ENCODE peak calls at places on chromosomes 5 and 9, in eight cellular contexts. J is BE2C; V is CD8-positive, alpha-beta T cell; P is fibroblast of mammary gland; K is WERI-Rb-1; X is cardiac muscle cell; M is body of pancreas; R is pancreas. I is an unnamed sample.

GRCh38 chr9:126373241-126373640 is 46.6 kb downstream of the MVB12B start:
- DNase-seq in K (no peak), V (no peak), P (no peak), R (no peak), J (no peak), X (no peak), M (no peak), I (no peak)

GRCh38 chr9:118209343-118209742 is 505.1 kb downstream of the TLR4 start:
- DNase-seq in M (no peak), V (no peak), R (no peak), K (no peak), P (no peak), J (no peak), X (no peak), I (no peak)

GRCh38 chr5:149203896-149204544 is 62.7 kb downstream of the ABLIM3 start:
- DNase-seq in X (no peak), J (no peak), V (no peak), P (peak), K (no peak), R (no peak), M (no peak), I (peak)

GRCh38 chr5:33074548-33074947 is 363.4 kb downstream of the NPR3 start:
- DNase-seq in X (peak), M (no peak), R (no peak), V (no peak), K (no peak), J (no peak), P (peak), I (no peak)

GRCh38 chr9:4686112-4686511 is 6.7 kb downstream of the CDC37L1 start:
- DNase-seq in R (no peak), V (no peak), J (no peak), M (no peak), P (no peak), K (no peak), X (peak), I (peak)

GRCh38 chr5:56479701-56480304 is 246.7 kb upstream of the ANKRD55 start:
- DNase-seq in X (no peak), J (no peak), M (no peak), K (no peak), R (no peak), V (peak), P (no peak), I (no peak)

GRCh38 chr5:110703481-110703880 is 23.0 kb downstream of the TMEM232 start:
- DNase-seq in J (no peak), M (no peak), X (no peak), P (no peak), R (no peak), V (no peak), K (no peak), I (no peak)

GRCh38 chr9:1938135-1938534 is 77.0 kb upstream of the SMARCA2 start:
- DNase-seq in J (no peak), K (no peak), R (no peak), X (no peak), M (no peak), P (no peak), V (no peak), I (no peak)

DNA sequence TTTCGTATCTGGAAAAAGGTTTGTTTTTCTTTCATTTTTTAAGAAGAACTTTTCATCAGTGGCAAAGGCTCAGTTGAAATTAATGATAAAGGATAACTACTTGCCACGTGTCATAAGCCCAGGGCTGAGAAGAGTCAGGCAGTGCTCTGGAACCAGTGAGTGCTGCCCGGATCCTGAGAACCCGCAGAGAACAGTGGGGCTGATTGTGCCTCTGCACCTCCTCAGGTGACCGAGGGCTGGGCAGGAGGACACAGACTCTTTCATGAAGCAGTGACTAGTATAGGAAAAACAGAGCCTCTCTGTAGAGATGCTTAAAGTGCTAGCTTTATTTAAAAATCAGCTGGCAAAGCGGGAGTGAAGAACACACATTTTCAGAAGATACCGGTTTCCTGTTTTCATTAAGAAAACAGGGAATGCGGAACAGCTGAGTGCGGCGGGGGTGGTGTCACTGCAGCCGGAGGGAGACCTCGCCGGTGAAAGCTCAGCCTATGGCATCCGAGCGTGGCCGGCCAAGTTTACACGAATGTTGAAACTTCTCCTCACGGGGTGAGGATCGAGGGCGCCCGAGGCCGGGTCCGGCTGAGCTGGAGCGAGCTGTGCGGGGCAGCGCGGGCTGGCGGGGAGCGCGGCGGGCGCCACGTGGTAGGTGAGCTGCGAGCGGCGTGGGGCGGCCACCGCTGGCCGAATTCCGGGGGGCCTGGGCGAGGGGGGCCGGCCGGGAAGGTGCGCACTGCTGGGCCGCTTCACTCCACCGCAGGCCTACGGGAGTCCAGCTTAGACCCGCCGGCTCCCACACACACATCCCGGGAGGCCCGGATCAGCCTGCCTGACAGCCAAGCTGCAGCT is 134.7 kb upstream of the DMRT1 start:
- DNase-seq in M (peak), K (no peak), J (peak), P (peak), R (peak), V (peak), X (peak), I (peak)
- H3K4me3 ChIP-seq in M (no peak), K (no peak), J (no peak), P (peak), R (peak), V (peak), X (peak), I (peak)

GRCh38 chr5:141853895-141854626 is 24.1 kb downstream of the PCDH1 start:
- DNase-seq in M (no peak), R (no peak), V (no peak), K (no peak), J (no peak), P (no peak), X (no peak), I (no peak)
- TF ChIP-seq CTCF in M (no peak), R (no peak), V (no peak), K (no peak), J (no peak), P (no peak), X (no peak), I (no peak)

GRCh38 chr9:134681061-134681661 is 39.6 kb downstream of the COL5A1 start:
- DNase-seq in R (no peak), J (no peak), M (no peak), X (no peak), P (no peak), V (no peak), K (no peak), I (peak)
- H3K4me3 ChIP-seq in R (no peak), J (no peak), M (no peak), X (no peak), P (no peak), V (no peak), K (no peak), I (no peak)

DNA sequence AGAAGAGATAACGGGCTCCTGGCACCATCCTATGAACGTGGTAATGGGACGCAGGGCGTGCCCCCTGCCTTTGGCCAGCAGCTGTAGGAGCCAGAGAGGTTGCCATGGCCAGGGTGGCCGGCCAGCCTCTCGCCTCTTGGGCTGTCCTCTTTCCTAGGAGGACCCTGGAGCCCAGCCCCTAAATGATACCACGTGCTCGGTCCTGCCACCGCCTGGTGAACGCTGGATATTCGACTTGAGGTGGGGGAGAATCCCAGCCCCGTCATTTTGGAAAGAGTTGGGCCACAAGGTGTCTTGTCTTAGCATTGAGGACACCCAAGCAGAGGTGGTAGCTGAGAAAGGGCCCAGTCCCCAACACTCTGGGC is 391 bp upstream of the NRG2 start:
- DNase-seq in R (no peak), M (no peak), V (no peak), X (no peak), K (peak), J (peak), P (peak), I (no peak)
- TF ChIP-seq CTCF in R (no peak), M (peak), V (no peak), X (no peak), K (peak), J (peak), P (no peak), I (no peak)

GRCh38 chr5:145396888-145397287 is 438.3 kb downstream of the PRELID2 start:
- DNase-seq in J (no peak), P (no peak), R (no peak), X (no peak), V (no peak), K (no peak), M (no peak), I (no peak)
- H3K4me3 ChIP-seq in J (no peak), P (no peak), R (no peak), X (no peak), V (no peak), K (no peak), M (no peak), I (no peak)

GRCh38 chr5:144142030-144142825 is 28.2 kb downstream of the YIPF5 start:
- DNase-seq in K (no peak), M (no peak), J (no peak), X (peak), R (no peak), P (peak), V (no peak), I (peak)
- TF ChIP-seq CTCF in K (peak), M (peak), J (peak), X (peak), R (peak), P (peak), V (peak), I (peak)

GRCh38 chr9:81625969-81626368 is 63.4 kb downstream of the TLE1 start:
- DNase-seq in P (no peak), J (no peak), X (no peak), K (no peak), R (no peak), V (no peak), M (no peak), I (no peak)
- H3K4me3 ChIP-seq in P (no peak), J (no peak), X (no peak), K (no peak), R (no peak), V (no peak), M (no peak), I (no peak)

DNA sequence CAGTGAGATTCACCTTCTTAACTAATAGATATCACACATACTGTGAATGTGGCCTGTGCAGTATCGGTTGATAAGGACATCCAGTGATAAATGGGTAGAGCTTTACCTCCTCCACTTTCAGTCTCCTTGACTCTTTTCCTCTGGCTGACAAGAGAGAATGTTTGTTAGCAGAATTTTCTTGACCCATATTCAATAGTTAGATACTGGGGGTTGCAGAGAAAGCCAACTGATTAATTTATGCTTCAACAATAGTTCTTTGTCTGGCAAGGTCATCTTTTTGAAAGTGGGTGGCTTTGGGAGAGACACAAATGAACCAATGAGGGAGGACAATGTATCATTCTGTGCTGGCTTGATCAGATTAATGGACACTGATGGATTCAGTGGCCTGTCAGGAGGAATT is 30.3 kb downstream of the TTC23L start:
- DNase-seq in J (no peak), X (no peak), R (no peak), P (no peak), K (no peak), M (no peak), V (no peak), I (no peak)
- TF ChIP-seq CTCF in J (no peak), X (no peak), R (no peak), P (no peak), K (no peak), M (no peak), V (no peak), I (no peak)

DNA sequence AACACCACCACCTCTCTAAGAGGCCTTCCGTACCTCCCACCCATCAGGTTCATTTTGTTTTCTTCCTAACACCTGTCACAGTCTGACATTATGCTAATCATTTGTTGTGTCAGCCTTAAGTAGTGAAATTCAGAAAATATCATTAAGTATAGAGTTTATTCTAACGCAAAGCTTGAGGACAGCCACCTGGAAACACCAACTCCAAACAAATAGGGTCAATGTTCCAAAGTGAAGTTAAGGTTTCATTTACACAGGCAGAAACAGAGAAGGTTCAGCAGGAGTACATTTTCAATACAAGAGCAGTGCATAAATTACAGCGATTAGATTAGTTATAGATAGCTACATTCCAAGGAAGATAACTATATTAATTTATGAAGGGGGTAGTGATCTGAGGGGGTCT is 1.3 kb upstream of the SMC5 start:
- DNase-seq in V (no peak), J (no peak), P (no peak), R (no peak), X (no peak), K (no peak), M (no peak), I (no peak)
- H3K4me3 ChIP-seq in V (peak), J (no peak), P (no peak), R (peak), X (no peak), K (peak), M (no peak), I (peak)

I was measured in fibroblast of villous mesenchyme.